ENCODE peak calls at places on chromosomes 2 and 18, in six cellular contexts. One of them, this sample, is unnamed.

GRCh38 chr2:110852541-110853263 is 120.3 kb downstream of the ACOXL start:
- DNase-seq in GM12892: no peak
- DNase-seq in SK-N-SH: no peak
- DNase-seq in K562: no peak
- DNase-seq in HepG2: no peak
- DNase-seq in H1: no peak
- DNase-seq in this sample: no peak

GRCh38 chr2:178320011-178320410 is 125.7 kb downstream of the OSBPL6 start:
- DNase-seq in HepG2: no peak
- DNase-seq in SK-N-SH: no peak
- DNase-seq in GM12892: no peak
- DNase-seq in H1: no peak
- DNase-seq in K562: no peak
- DNase-seq in this sample: no peak

GRCh38 chr2:97870396-97870843 is 125.3 kb downstream of the TMEM131 start:
- DNase-seq in SK-N-SH: no peak
- DNase-seq in HepG2: peak
- DNase-seq in H1: no peak
- DNase-seq in K562: peak
- DNase-seq in GM12892: peak
- DNase-seq in this sample: peak

GRCh38 chr2:18540872-18541271 is 19.6 kb downstream of the RDH14 start:
- DNase-seq in K562: no peak
- DNase-seq in HepG2: no peak
- DNase-seq in H1: no peak
- DNase-seq in GM12892: no peak
- DNase-seq in SK-N-SH: no peak
- DNase-seq in this sample: no peak

GRCh38 chr2:99809259-99809900 is 319.6 kb upstream of the REV1 start:
- DNase-seq in H1: no peak
- DNase-seq in GM12892: no peak
- DNase-seq in SK-N-SH: no peak
- DNase-seq in K562: no peak
- DNase-seq in HepG2: no peak
- DNase-seq in this sample: no peak

GRCh38 chr2:203949228-203949627 is 12.7 kb downstream of the ICOS start:
- DNase-seq in H1: no peak
- DNase-seq in K562: no peak
- DNase-seq in GM12892: no peak
- DNase-seq in SK-N-SH: no peak
- DNase-seq in HepG2: no peak
- DNase-seq in this sample: no peak

GRCh38 chr2:216678813-216679657 is 16.3 kb downstream of the IGFBP5 start:
- DNase-seq in HepG2: no peak
- DNase-seq in K562: no peak
- DNase-seq in SK-N-SH: no peak
- DNase-seq in H1: no peak
- DNase-seq in GM12892: no peak
- DNase-seq in this sample: no peak

GRCh38 chr2:18299423-18300212 is 260.8 kb downstream of the RDH14 start:
- DNase-seq in HepG2: peak
- DNase-seq in GM12892: no peak
- DNase-seq in K562: no peak
- DNase-seq in SK-N-SH: no peak
- DNase-seq in H1: peak
- DNase-seq in this sample: no peak

GRCh38 chr2:24253303-24253919 is 78.6 kb downstream of the FAM228A start:
- DNase-seq in H1: no peak
- DNase-seq in SK-N-SH: no peak
- DNase-seq in K562: peak
- DNase-seq in GM12892: no peak
- DNase-seq in HepG2: no peak
- DNase-seq in this sample: no peak

GRCh38 chr2:113886479-113887383 is 3.2 kb upstream of the ACTR3 start:
- DNase-seq in GM12892: peak
- DNase-seq in K562: peak
- DNase-seq in HepG2: peak
- DNase-seq in H1: no peak
- DNase-seq in SK-N-SH: no peak
- DNase-seq in this sample: peak

GRCh38 chr2:59502981-59503380 is 1050.5 kb downstream of the BCL11A start:
- DNase-seq in GM12892: no peak
- DNase-seq in SK-N-SH: no peak
- DNase-seq in H1: no peak
- DNase-seq in HepG2: no peak
- DNase-seq in K562: no peak
- DNase-seq in this sample: no peak

DNA sequence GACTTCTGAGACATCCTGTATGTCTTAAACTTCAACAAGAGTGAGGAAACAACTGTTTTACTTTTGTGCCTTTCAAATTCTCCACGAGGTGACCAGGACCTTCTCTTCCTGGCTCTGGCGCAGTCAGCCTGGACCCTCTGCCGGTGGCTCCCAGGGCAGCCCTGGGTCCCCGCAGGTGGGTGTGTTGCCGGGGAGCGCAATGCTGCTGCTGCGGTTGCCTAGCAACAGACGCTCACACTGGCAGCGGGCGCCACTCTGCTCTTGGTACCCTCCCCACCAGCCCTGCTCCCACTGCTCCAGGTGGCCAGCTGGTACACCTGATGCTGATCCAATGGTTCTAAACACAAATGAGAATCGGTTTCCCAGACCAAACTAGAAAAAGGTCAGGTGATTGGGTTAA is 58.7 kb downstream of the GNAL start:
- DNase-seq in SK-N-SH: peak
- DNase-seq in GM12892: no peak
- DNase-seq in K562: no peak
- DNase-seq in H1: no peak
- DNase-seq in HepG2: no peak
- DNase-seq in this sample: no peak
- TF ChIP-seq TAF1 in SK-N-SH: no peak
- TF ChIP-seq TAF1 in GM12892: no peak
- TF ChIP-seq TAF1 in K562: no peak
- TF ChIP-seq TAF1 in H1: no peak
- TF ChIP-seq TAF1 in HepG2: no peak
- TF ChIP-seq TAF1 in this sample: no peak

GRCh38 chr18:22667616-22668422 is 250.1 kb upstream of the CTAGE1 start:
- DNase-seq in K562: peak
- DNase-seq in SK-N-SH: no peak
- DNase-seq in GM12892: peak
- DNase-seq in HepG2: no peak
- DNase-seq in H1: no peak
- DNase-seq in this sample: no peak
- TF ChIP-seq TAF1 in K562: no peak
- TF ChIP-seq TAF1 in SK-N-SH: no peak
- TF ChIP-seq TAF1 in GM12892: no peak
- TF ChIP-seq TAF1 in HepG2: no peak
- TF ChIP-seq TAF1 in H1: no peak
- TF ChIP-seq TAF1 in this sample: no peak

GRCh38 chr2:239737144-239737463 is 288.0 kb downstream of the NDUFA10 start:
- DNase-seq in SK-N-SH: no peak
- DNase-seq in H1: no peak
- DNase-seq in GM12892: no peak
- DNase-seq in K562: no peak
- DNase-seq in HepG2: no peak
- DNase-seq in this sample: no peak

GRCh38 chr2:239735829-239736357 is 289.2 kb downstream of the NDUFA10 start:
- DNase-seq in SK-N-SH: no peak
- DNase-seq in K562: no peak
- DNase-seq in GM12892: no peak
- DNase-seq in H1: no peak
- DNase-seq in HepG2: no peak
- DNase-seq in this sample: no peak

GRCh38 chr2:239734436-239735005 is 290.6 kb downstream of the NDUFA10 start:
- DNase-seq in SK-N-SH: no peak
- DNase-seq in HepG2: no peak
- DNase-seq in K562: no peak
- DNase-seq in GM12892: no peak
- DNase-seq in H1: no peak
- DNase-seq in this sample: no peak

GRCh38 chr2:239736358-239737143 is 288.6 kb downstream of the NDUFA10 start:
- DNase-seq in SK-N-SH: no peak
- DNase-seq in GM12892: no peak
- DNase-seq in K562: no peak
- DNase-seq in H1: no peak
- DNase-seq in HepG2: no peak
- DNase-seq in this sample: no peak

GRCh38 chr2:239735131-239735828 is 289.9 kb downstream of the NDUFA10 start:
- DNase-seq in GM12892: no peak
- DNase-seq in SK-N-SH: no peak
- DNase-seq in HepG2: peak
- DNase-seq in K562: peak
- DNase-seq in H1: no peak
- DNase-seq in this sample: no peak
- TF ChIP-seq TAF1 in GM12892: no peak
- TF ChIP-seq TAF1 in SK-N-SH: no peak
- TF ChIP-seq TAF1 in HepG2: no peak
- TF ChIP-seq TAF1 in K562: no peak
- TF ChIP-seq TAF1 in H1: no peak
- TF ChIP-seq TAF1 in this sample: no peak

GRCh38 chr18:50610349-50610748 is 50.5 kb downstream of the MAPK4 start:
- DNase-seq in K562: no peak
- DNase-seq in HepG2: no peak
- DNase-seq in GM12892: no peak
- DNase-seq in SK-N-SH: no peak
- DNase-seq in H1: no peak
- DNase-seq in this sample: no peak

GRCh38 chr18:50611529-50611941 is 51.6 kb downstream of the MAPK4 start:
- DNase-seq in H1: no peak
- DNase-seq in HepG2: peak
- DNase-seq in SK-N-SH: no peak
- DNase-seq in GM12892: no peak
- DNase-seq in K562: no peak
- DNase-seq in this sample: no peak

GRCh38 chr18:50619833-50620232 is 59.9 kb downstream of the MAPK4 start:
- DNase-seq in H1: no peak
- DNase-seq in HepG2: no peak
- DNase-seq in SK-N-SH: no peak
- DNase-seq in GM12892: no peak
- DNase-seq in K562: no peak
- DNase-seq in this sample: no peak

GRCh38 chr18:50616484-50617048 is 56.7 kb downstream of the MAPK4 start:
- DNase-seq in H1: no peak
- DNase-seq in GM12892: no peak
- DNase-seq in K562: no peak
- DNase-seq in HepG2: no peak
- DNase-seq in SK-N-SH: no peak
- DNase-seq in this sample: no peak

GRCh38 chr18:50614838-50615237 is 55.0 kb downstream of the MAPK4 start:
- DNase-seq in HepG2: peak
- DNase-seq in GM12892: no peak
- DNase-seq in K562: no peak
- DNase-seq in SK-N-SH: no peak
- DNase-seq in H1: no peak
- DNase-seq in this sample: no peak
- TF ChIP-seq TAF1 in HepG2: no peak
- TF ChIP-seq TAF1 in GM12892: no peak
- TF ChIP-seq TAF1 in K562: no peak
- TF ChIP-seq TAF1 in SK-N-SH: no peak
- TF ChIP-seq TAF1 in H1: no peak
- TF ChIP-seq TAF1 in this sample: no peak

GRCh38 chr18:9878783-9879242 is 7.0 kb upstream of the TXNDC2 start:
- DNase-seq in H1: no peak
- DNase-seq in GM12892: no peak
- DNase-seq in K562: no peak
- DNase-seq in HepG2: no peak
- DNase-seq in SK-N-SH: no peak
- DNase-seq in this sample: no peak

GRCh38 chr18:9876523-9876866 is 9.3 kb upstream of the TXNDC2 start:
- DNase-seq in K562: no peak
- DNase-seq in SK-N-SH: no peak
- DNase-seq in GM12892: no peak
- DNase-seq in H1: no peak
- DNase-seq in HepG2: no peak
- DNase-seq in this sample: no peak

GRCh38 chr18:9877655-9878014 is 8.1 kb upstream of the TXNDC2 start:
- DNase-seq in H1: no peak
- DNase-seq in GM12892: no peak
- DNase-seq in SK-N-SH: no peak
- DNase-seq in HepG2: no peak
- DNase-seq in K562: no peak
- DNase-seq in this sample: no peak

GRCh38 chr18:9876867-9877654 is 8.7 kb upstream of the TXNDC2 start:
- DNase-seq in H1: no peak
- DNase-seq in K562: peak
- DNase-seq in GM12892: no peak
- DNase-seq in HepG2: peak
- DNase-seq in SK-N-SH: peak
- DNase-seq in this sample: no peak

GRCh38 chr18:9878095-9878494 is 7.7 kb upstream of the TXNDC2 start:
- DNase-seq in HepG2: no peak
- DNase-seq in GM12892: no peak
- DNase-seq in K562: no peak
- DNase-seq in SK-N-SH: no peak
- DNase-seq in H1: no peak
- DNase-seq in this sample: no peak
- TF ChIP-seq TAF1 in HepG2: no peak
- TF ChIP-seq TAF1 in GM12892: no peak
- TF ChIP-seq TAF1 in K562: no peak
- TF ChIP-seq TAF1 in SK-N-SH: no peak
- TF ChIP-seq TAF1 in H1: no peak
- TF ChIP-seq TAF1 in this sample: no peak

DNA sequence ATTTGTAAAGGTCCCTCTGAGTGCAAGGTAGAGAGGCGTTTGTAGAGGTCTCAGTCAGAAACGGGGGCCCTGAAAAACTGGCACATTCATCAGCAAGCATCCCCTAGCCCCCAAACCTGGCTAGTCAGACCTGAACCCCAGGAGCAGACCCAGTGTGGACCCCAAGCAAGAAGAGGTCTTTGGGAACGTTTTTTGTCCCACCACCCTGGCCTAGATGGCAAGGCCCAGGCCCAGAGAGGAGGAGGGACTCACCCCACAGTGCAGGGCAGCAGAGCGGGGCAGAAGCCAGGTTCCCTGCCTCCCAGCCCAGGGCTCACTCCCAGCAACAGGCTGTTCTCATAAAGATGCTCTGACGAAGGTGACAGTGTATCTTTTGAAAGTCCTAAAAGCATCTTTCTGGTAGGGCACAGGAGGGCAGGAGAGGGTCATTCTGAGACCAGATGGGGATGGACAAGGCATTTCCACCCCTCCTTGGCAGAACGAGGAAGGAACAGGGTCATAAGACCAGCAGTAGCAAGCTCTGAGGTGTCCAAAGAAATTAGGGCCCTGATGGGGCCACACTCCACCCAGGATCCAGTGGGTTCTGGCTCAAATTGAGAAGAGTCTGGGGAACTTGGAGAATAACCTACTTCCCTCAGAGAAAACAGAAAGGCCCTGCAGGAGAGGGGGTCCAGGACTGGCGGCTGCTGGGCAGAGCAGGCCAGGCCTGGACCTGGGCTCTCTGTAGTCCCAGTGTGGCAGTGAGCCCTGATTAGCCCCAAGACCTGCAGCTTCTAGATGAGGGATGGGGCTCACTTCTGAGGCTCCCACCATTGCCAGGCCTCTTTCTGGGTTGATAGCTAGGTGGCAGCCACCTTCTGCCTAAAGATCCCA is 18.2 kb downstream of the ADRA2B start:
- DNase-seq in K562: no peak
- DNase-seq in HepG2: no peak
- DNase-seq in SK-N-SH: peak
- DNase-seq in GM12892: no peak
- DNase-seq in H1: no peak
- DNase-seq in this sample: no peak
- TF ChIP-seq TAF1 in K562: no peak
- TF ChIP-seq TAF1 in HepG2: no peak
- TF ChIP-seq TAF1 in SK-N-SH: no peak
- TF ChIP-seq TAF1 in GM12892: no peak
- TF ChIP-seq TAF1 in H1: no peak
- TF ChIP-seq TAF1 in this sample: no peak

This sample was measured in GM12891.